ENCODE peak calls at places on chromosome 11, in ten cellular contexts. B is IMR-90, T is choroid plexus epithelial cell, U is cardiac muscle cell, A is cardiac fibroblast, L is HFF-Myc, S is heart left ventricle, Y is H1, M is A549, Q is endodermal cell. K is an unnamed sample.

GRCh38 chr11:87878373-87878779 is 296.9 kb downstream of the RAB38 start:
- DNase-seq in U (peak), Y (no peak), L (peak), B (peak), T (peak), S (no peak), A (peak), M (peak), Q (no peak), K (peak)

GRCh38 chr11:84947970-84948600 is 679.1 kb downstream of the DLG2 start:
- DNase-seq in Q (peak), S (no peak), L (no peak), U (no peak), M (no peak), T (peak), B (peak), Y (no peak), A (peak), K (peak)

GRCh38 chr11:120073196-120073595 is 64.7 kb downstream of the TRIM29 start:
- DNase-seq in M (no peak), Y (no peak), S (no peak), A (no peak), U (no peak), Q (no peak), T (no peak), L (no peak), B (no peak), K (no peak)

GRCh38 chr11:103633819-103634590 is 402.4 kb upstream of the DDI1 start:
- DNase-seq in U (peak), B (no peak), S (no peak), L (no peak), A (no peak), T (no peak), M (no peak), Y (no peak), Q (no peak), K (no peak)

GRCh38 chr11:33598426-33599069 is 102.1 kb downstream of the C11orf91 start:
- DNase-seq in A (no peak), M (no peak), T (no peak), S (no peak), B (no peak), Q (peak), Y (peak), U (no peak), L (no peak), K (peak)

GRCh38 chr11:93393386-93393785 is 62.8 kb downstream of the DEUP1 start:
- DNase-seq in L (no peak), A (no peak), M (no peak), S (no peak), U (no peak), T (no peak), Q (no peak), B (no peak), Y (no peak), K (no peak)

GRCh38 chr11:68150029-68150428 is 28.8 kb upstream of the CHKA start:
- DNase-seq in M (no peak), T (peak), L (no peak), S (no peak), Y (no peak), B (peak), Q (no peak), U (peak), A (peak), K (peak)

GRCh38 chr11:12674936-12675696 is 895 bp downstream of the TEAD1 start:
- DNase-seq in S (peak), Q (peak), Y (no peak), A (peak), T (no peak), B (no peak), L (no peak), U (peak), M (no peak), K (no peak)

GRCh38 chr11:113275602-113276001 is 38.8 kb upstream of the TTC12 start:
- DNase-seq in A (no peak), U (no peak), S (no peak), L (no peak), Y (no peak), B (no peak), Q (no peak), T (no peak), M (no peak), K (no peak)

GRCh38 chr11:125517116-125517804 is 21.2 kb upstream of the FEZ1 start:
- DNase-seq in B (peak), A (peak), S (peak), L (no peak), U (peak), Y (peak), M (peak), Q (peak), T (peak), K (peak)

GRCh38 chr11:66728760-66729385 is at the start of gene SPTBN2:
- DNase-seq in S (no peak), M (no peak), T (peak), B (no peak), A (no peak), Y (no peak), L (no peak), Q (peak), U (peak), K (no peak)

GRCh38 chr11:116853461-116854073 is 16.1 kb upstream of the APOA1 start:
- DNase-seq in A (peak), T (peak), Y (no peak), Q (no peak), U (peak), B (peak), L (peak), S (no peak), M (no peak), K (peak)
- H3K4me3 ChIP-seq in A (no peak), T (no peak), Y (no peak), Q (no peak), U (no peak), B (no peak), L (no peak), S (no peak), M (no peak), K (no peak)

DNA sequence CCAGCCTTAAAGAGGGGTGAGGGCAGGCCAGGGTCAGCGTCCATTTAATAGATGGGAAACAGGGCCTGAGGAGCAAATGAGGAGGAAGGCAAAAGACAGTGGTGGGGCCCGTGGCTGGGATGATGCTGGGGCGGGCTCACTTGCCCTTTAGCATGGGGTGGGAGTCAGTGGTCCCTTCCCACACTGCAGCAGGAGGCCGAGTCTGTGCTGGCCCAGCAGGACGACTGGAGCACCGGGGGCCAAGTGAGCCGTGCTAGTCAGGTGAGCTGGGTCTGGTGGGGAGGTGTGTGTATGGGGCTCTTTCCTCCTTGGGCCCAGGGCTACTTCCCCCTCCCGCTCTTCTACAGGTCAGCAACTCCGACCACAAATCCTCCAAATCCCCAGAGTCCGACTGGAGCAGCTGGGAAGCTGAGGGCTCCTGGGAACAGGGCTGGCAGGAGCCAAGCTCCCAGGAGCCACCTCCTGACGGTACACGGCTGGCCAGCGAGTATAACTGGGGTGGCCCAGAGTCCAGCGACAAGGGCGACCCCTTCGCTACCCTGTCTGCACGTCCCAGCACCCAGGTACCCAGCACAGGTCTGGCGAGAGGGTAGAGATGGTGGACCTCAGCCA is 12.8 kb downstream of the SCYL1 start:
- DNase-seq in T (no peak), Y (no peak), U (no peak), M (no peak), B (no peak), Q (no peak), S (no peak), A (no peak), L (no peak), K (no peak)
- H3K4me3 ChIP-seq in T (no peak), Y (no peak), U (no peak), M (no peak), B (no peak), Q (no peak), S (no peak), A (no peak), L (no peak), K (no peak)

GRCh38 chr11:27081056-27081455 is 40.4 kb downstream of the BBOX1 start:
- DNase-seq in L (no peak), Q (no peak), A (peak), T (peak), Y (no peak), S (no peak), B (peak), U (peak), M (no peak), K (peak)

GRCh38 chr11:27075192-27075591 is 34.6 kb downstream of the BBOX1 start:
- DNase-seq in S (no peak), T (peak), M (no peak), B (peak), A (no peak), Q (no peak), U (peak), L (no peak), Y (no peak), K (peak)

GRCh38 chr11:27076121-27076589 is 35.5 kb downstream of the BBOX1 start:
- DNase-seq in Q (peak), M (no peak), L (no peak), T (no peak), S (no peak), A (no peak), U (no peak), Y (no peak), B (no peak), K (no peak)

GRCh38 chr11:27075655-27076054 is 35.0 kb downstream of the BBOX1 start:
- DNase-seq in S (no peak), L (no peak), Y (no peak), U (no peak), T (no peak), Q (no peak), A (no peak), B (no peak), M (no peak), K (no peak)
- H3K4me3 ChIP-seq in S (no peak), L (no peak), Y (no peak), U (no peak), T (no peak), Q (no peak), A (no peak), B (no peak), M (no peak), K (no peak)

DNA sequence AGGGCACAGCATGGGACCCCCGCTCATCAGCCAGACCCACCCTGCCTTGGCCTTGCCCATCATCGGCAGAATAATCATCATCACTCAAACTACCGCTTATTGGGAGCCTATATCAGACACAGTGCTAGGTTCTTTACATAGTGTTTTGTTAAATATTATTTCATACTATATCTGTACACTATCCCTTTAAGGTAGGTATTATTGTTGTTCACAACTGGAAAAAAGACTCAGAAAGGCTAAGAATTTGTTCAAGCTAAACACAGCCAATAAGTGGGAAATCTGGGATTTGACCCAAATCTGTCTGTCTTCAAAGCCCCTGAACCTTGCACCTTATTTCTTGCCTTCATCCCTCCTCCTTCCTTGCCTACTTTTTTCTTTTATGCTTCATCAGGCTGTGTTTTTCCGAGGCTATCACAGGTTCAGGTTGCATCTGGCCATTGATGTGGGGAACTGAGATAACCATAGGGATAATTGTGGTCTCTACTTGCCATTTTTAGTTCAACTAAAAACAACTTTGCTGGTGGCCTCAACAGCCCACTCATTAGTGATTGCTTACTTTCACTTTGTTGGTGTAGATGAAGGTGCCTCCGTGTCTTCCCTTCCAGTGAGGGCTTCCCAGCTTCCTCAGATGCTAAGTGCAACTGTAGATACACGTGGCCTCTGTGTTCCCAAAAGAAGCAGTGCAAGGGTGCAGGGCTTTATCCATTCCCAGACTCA is 35.2 kb downstream of the KCNJ1 start:
- DNase-seq in B (no peak), L (no peak), Q (no peak), Y (no peak), S (no peak), T (no peak), U (no peak), A (no peak), M (no peak), K (no peak)
- H3K4me3 ChIP-seq in B (no peak), L (no peak), Q (no peak), Y (no peak), S (no peak), T (no peak), U (no peak), A (no peak), M (no peak), K (no peak)

GRCh38 chr11:94769897-94770296 is 1.7 kb downstream of the AMOTL1 start:
- DNase-seq in Y (no peak), A (no peak), T (no peak), B (no peak), U (no peak), M (no peak), Q (no peak), L (no peak), S (no peak), K (no peak)

GRCh38 chr11:94767292-94767690 is 865 bp upstream of the AMOTL1 start:
- DNase-seq in Y (no peak), A (no peak), B (no peak), U (no peak), S (no peak), M (no peak), T (no peak), L (no peak), Q (peak), K (no peak)

GRCh38 chr11:94766656-94767291 is 1.4 kb upstream of the AMOTL1 start:
- DNase-seq in T (no peak), Q (peak), A (peak), M (no peak), U (peak), B (no peak), L (no peak), Y (no peak), S (no peak), K (no peak)

GRCh38 chr11:94768602-94769511 is 701 bp downstream of the AMOTL1 start:
- DNase-seq in U (peak), M (no peak), B (peak), A (peak), Y (peak), L (no peak), S (peak), Q (peak), T (peak), K (no peak)

GRCh38 chr11:94767701-94768601 is at the start of gene AMOTL1:
- DNase-seq in Y (peak), A (peak), B (peak), M (peak), S (peak), L (peak), U (peak), T (peak), Q (peak), K (peak)
- H3K4me3 ChIP-seq in Y (peak), A (peak), B (peak), M (peak), S (peak), L (peak), U (peak), T (peak), Q (peak), K (peak)

GRCh38 chr11:47399860-47400812 is 8.3 kb upstream of the SLC39A13 start:
- DNase-seq in Q (peak), Y (no peak), B (no peak), M (no peak), U (no peak), T (no peak), A (no peak), S (no peak), L (no peak), K (no peak)

GRCh38 chr11:47403135-47403534 is 5.3 kb upstream of the SLC39A13 start:
- DNase-seq in L (no peak), T (no peak), Q (peak), M (no peak), S (no peak), U (no peak), Y (no peak), B (no peak), A (no peak), K (no peak)

GRCh38 chr11:47403571-47403970 is 4.8 kb upstream of the SLC39A13 start:
- DNase-seq in B (no peak), S (no peak), Q (peak), L (no peak), Y (no peak), T (no peak), U (no peak), M (no peak), A (no peak), K (no peak)

GRCh38 chr11:47398551-47398950 is 9.8 kb upstream of the SLC39A13 start:
- DNase-seq in M (no peak), S (no peak), Y (no peak), L (no peak), U (no peak), T (no peak), Q (peak), A (no peak), B (no peak), K (no peak)

DNA sequence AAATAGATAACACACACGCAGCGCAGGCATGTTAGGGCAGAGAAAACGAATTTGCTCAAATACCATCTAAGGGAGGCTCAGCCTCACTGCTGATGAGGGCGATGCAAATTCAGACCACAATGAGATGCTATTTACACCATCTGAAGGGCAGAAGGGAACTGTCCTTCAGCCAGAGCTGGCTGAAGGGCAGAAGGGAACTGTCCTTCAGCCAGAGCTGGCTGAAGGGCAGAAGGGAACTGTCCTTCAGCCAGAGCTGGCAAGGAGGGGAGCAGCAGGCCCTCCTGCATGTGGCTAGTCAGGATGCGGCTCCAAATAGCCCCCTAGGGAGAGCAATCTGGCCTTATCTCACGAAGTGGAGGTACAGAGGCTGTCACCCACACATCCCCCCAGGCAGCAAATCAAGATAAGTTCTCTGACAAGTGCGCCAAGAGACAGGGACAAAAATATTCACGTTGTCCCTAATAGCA is 7.5 kb upstream of the SLC39A13 start:
- DNase-seq in Y (no peak), B (no peak), T (peak), M (no peak), Q (peak), L (no peak), S (no peak), A (no peak), U (no peak), K (no peak)
- H3K4me3 ChIP-seq in Y (peak), B (no peak), T (no peak), M (no peak), Q (peak), L (no peak), S (no peak), A (no peak), U (peak), K (no peak)

K was measured in fibroblast of mammary gland.